ENCODE peak calls at places on chromosomes 5 and 9, in five cellular contexts. K is GM20000; Y is omental fat pad; T is NCI-H2081; X is activated CD4-positive, alpha-beta T cell treated with anti-CD3 and anti-CD28 coated beads for 36 hours. S is an unnamed sample.

GRCh38 chr9:78196258-78196657 is 39.6 kb upstream of the CEP78 start:
- DNase-seq in K (no peak), Y (no peak), T (no peak), X (no peak), S (no peak)

GRCh38 chr5:175692996-175693700 is 35.3 kb downstream of the HRH2 start:
- DNase-seq in K (no peak), Y (peak; percentile 19), T (no peak), X (no peak), S (no peak)

GRCh38 chr9:127825319-127826051 is 22.8 kb downstream of the FPGS start:
- DNase-seq in K (no peak), Y (no peak), T (no peak), X (no peak), S (no peak)

GRCh38 chr9:110788871-110789270 is 120.3 kb downstream of the MUSK start:
- DNase-seq in K (no peak), Y (no peak), T (no peak), X (no peak), S (no peak)

GRCh38 chr5:72106922-72107873 is at the start of gene MAP1B:
- DNase-seq in K (peak; percentile 49), Y (no peak), T (peak; percentile 70), X (peak; percentile 20), S (peak; percentile 73)

GRCh38 chr5:44952376-44952775 is 143.6 kb downstream of the MRPS30 start:
- DNase-seq in K (peak; percentile 16), Y (no peak), T (peak; percentile 57), X (peak; percentile 6), S (peak; percentile 62)

GRCh38 chr5:162209005-162209605 is 141.5 kb downstream of the GABRG2 start:
- DNase-seq in K (peak; percentile 41), Y (no peak), T (no peak), X (peak; percentile 24), S (no peak)

GRCh38 chr9:79829566-79830347 is 258.0 kb downstream of the TLE4 start:
- DNase-seq in K (no peak), Y (no peak), T (no peak), X (no peak), S (no peak)

GRCh38 chr5:170333161-170333909 is 35.8 kb upstream of the LCP2 start:
- DNase-seq in K (no peak), Y (no peak), T (no peak), X (peak; percentile 79), S (no peak)

GRCh38 chr9:133701981-133702797 is 36.0 kb downstream of the SARDH start:
- DNase-seq in K (no peak), Y (no peak), T (no peak), X (peak; percentile 88), S (no peak)

GRCh38 chr9:123469231-123469630 is 113.2 kb downstream of the CRB2 start:
- DNase-seq in K (no peak), Y (no peak), T (no peak), X (no peak), S (no peak)

GRCh38 chr5:134003064-134003956 is 1.5 kb downstream of the VDAC1 start:
- DNase-seq in K (no peak), Y (no peak), T (no peak), X (peak; percentile 60), S (no peak)

GRCh38 chr5:119105971-119106370 is 35.1 kb downstream of the DMXL1 start:
- DNase-seq in K (no peak), Y (no peak), T (no peak), X (no peak), S (no peak)

GRCh38 chr9:111975709-111976108 is 79.1 kb downstream of the UGCG start:
- DNase-seq in K (no peak), Y (no peak), T (peak; percentile 19), X (peak; percentile 54), S (no peak)

GRCh38 chr5:173451031-173451430 is 122.8 kb upstream of the STC2 start:
- DNase-seq in K (peak; percentile 56), Y (no peak), T (no peak), X (peak; percentile 24), S (peak; percentile 47)

GRCh38 chr9:114172981-114173833 is 17.9 kb downstream of the COL27A1 start:
- DNase-seq in K (no peak), Y (no peak), T (no peak), X (no peak), S (peak; percentile 77)

GRCh38 chr5:6728011-6728794 is 15.0 kb downstream of the TENT4A start:
- DNase-seq in K (peak; percentile 76), Y (no peak), T (no peak), X (peak; percentile 42), S (no peak)

GRCh38 chr5:54944364-54944763 is 41.0 kb downstream of the ESM1 start:
- DNase-seq in K (peak; percentile 31), Y (no peak), T (no peak), X (peak; percentile 38), S (peak; percentile 45)

GRCh38 chr5:167814828-167815227 is 476.6 kb upstream of the WWC1 start:
- DNase-seq in K (no peak), Y (no peak), T (no peak), X (no peak), S (peak; percentile 96)

GRCh38 chr9:104068546-104068945 is 25.6 kb upstream of the SMC2 start:
- DNase-seq in K (no peak), Y (no peak), T (no peak), X (no peak), S (no peak)

GRCh38 chr9:36486933-36487481 is 85.7 kb upstream of the MELK start:
- DNase-seq in K (peak; percentile 65), Y (peak; percentile 29), T (no peak), X (peak; percentile 73), S (peak; percentile 48)

S was measured in mesenchymal stem cell.